ENCODE peak calls at places on chromosomes 5 and 9, in eight cellular contexts. One of them, this sample, is unnamed.

GRCh38 chr9:136808075-136808780 is 480 bp downstream of the RABL6 start:
- DNase-seq in CD4-positive, CD25-positive, alpha-beta regulatory T cell: peak
- DNase-seq in choroid plexus epithelial cell: no peak
- DNase-seq in cardiac muscle cell: peak
- DNase-seq in lower leg skin: no peak
- DNase-seq in HCT116: no peak
- DNase-seq in mesendoderm: no peak
- DNase-seq in thoracic aorta: no peak
- DNase-seq in this sample: no peak

GRCh38 chr5:66248874-66249273 is 104.8 kb downstream of the SREK1 start:
- DNase-seq in CD4-positive, CD25-positive, alpha-beta regulatory T cell: no peak
- DNase-seq in choroid plexus epithelial cell: no peak
- DNase-seq in cardiac muscle cell: no peak
- DNase-seq in lower leg skin: no peak
- DNase-seq in HCT116: no peak
- DNase-seq in mesendoderm: no peak
- DNase-seq in thoracic aorta: no peak
- DNase-seq in this sample: no peak

GRCh38 chr9:29440449-29440848 is 1867.2 kb upstream of the C9orf72 start:
- DNase-seq in CD4-positive, CD25-positive, alpha-beta regulatory T cell: no peak
- DNase-seq in choroid plexus epithelial cell: no peak
- DNase-seq in cardiac muscle cell: no peak
- DNase-seq in lower leg skin: no peak
- DNase-seq in HCT116: no peak
- DNase-seq in mesendoderm: peak
- DNase-seq in thoracic aorta: no peak
- DNase-seq in this sample: no peak

GRCh38 chr5:76386360-76386759 is 16.7 kb upstream of the IQGAP2 start:
- DNase-seq in CD4-positive, CD25-positive, alpha-beta regulatory T cell: no peak
- DNase-seq in choroid plexus epithelial cell: no peak
- DNase-seq in cardiac muscle cell: no peak
- DNase-seq in lower leg skin: peak
- DNase-seq in HCT116: no peak
- DNase-seq in mesendoderm: no peak
- DNase-seq in thoracic aorta: no peak
- DNase-seq in this sample: no peak

GRCh38 chr5:106397700-106398099 is 1273.0 kb downstream of the EFNA5 start:
- DNase-seq in CD4-positive, CD25-positive, alpha-beta regulatory T cell: no peak
- DNase-seq in choroid plexus epithelial cell: peak
- DNase-seq in cardiac muscle cell: no peak
- DNase-seq in lower leg skin: no peak
- DNase-seq in HCT116: peak
- DNase-seq in mesendoderm: peak
- DNase-seq in thoracic aorta: no peak
- DNase-seq in this sample: no peak

GRCh38 chr9:7791364-7791763 is 8.2 kb downstream of the DMAC1 start:
- DNase-seq in CD4-positive, CD25-positive, alpha-beta regulatory T cell: no peak
- DNase-seq in choroid plexus epithelial cell: no peak
- DNase-seq in cardiac muscle cell: no peak
- DNase-seq in lower leg skin: no peak
- DNase-seq in HCT116: no peak
- DNase-seq in mesendoderm: no peak
- DNase-seq in thoracic aorta: no peak
- DNase-seq in this sample: no peak

GRCh38 chr9:5441043-5441442 is 3.3 kb upstream of the PLGRKT start:
- DNase-seq in CD4-positive, CD25-positive, alpha-beta regulatory T cell: no peak
- DNase-seq in choroid plexus epithelial cell: peak
- DNase-seq in cardiac muscle cell: no peak
- DNase-seq in lower leg skin: no peak
- DNase-seq in HCT116: no peak
- DNase-seq in mesendoderm: peak
- DNase-seq in thoracic aorta: no peak
- DNase-seq in this sample: no peak

GRCh38 chr5:176578391-176578808 is 29.3 kb downstream of the CDHR2 start:
- DNase-seq in CD4-positive, CD25-positive, alpha-beta regulatory T cell: peak
- DNase-seq in choroid plexus epithelial cell: peak
- DNase-seq in cardiac muscle cell: peak
- DNase-seq in lower leg skin: no peak
- DNase-seq in HCT116: peak
- DNase-seq in mesendoderm: peak
- DNase-seq in thoracic aorta: no peak
- DNase-seq in this sample: peak

GRCh38 chr9:134730761-134731496 is 89.3 kb downstream of the COL5A1 start:
- DNase-seq in CD4-positive, CD25-positive, alpha-beta regulatory T cell: no peak
- DNase-seq in choroid plexus epithelial cell: no peak
- DNase-seq in cardiac muscle cell: no peak
- DNase-seq in lower leg skin: no peak
- DNase-seq in HCT116: no peak
- DNase-seq in mesendoderm: no peak
- DNase-seq in thoracic aorta: no peak
- DNase-seq in this sample: no peak

GRCh38 chr5:9437741-9438240 is 108.1 kb downstream of the SEMA5A start:
- DNase-seq in CD4-positive, CD25-positive, alpha-beta regulatory T cell: no peak
- DNase-seq in choroid plexus epithelial cell: peak
- DNase-seq in cardiac muscle cell: no peak
- DNase-seq in lower leg skin: no peak
- DNase-seq in HCT116: no peak
- DNase-seq in mesendoderm: no peak
- DNase-seq in thoracic aorta: no peak
- DNase-seq in this sample: no peak

GRCh38 chr5:100903036-100903887 is at the start of gene ST8SIA4:
- DNase-seq in CD4-positive, CD25-positive, alpha-beta regulatory T cell: peak
- DNase-seq in choroid plexus epithelial cell: peak
- DNase-seq in cardiac muscle cell: peak
- DNase-seq in lower leg skin: peak
- DNase-seq in HCT116: no peak
- DNase-seq in mesendoderm: peak
- DNase-seq in thoracic aorta: no peak
- DNase-seq in this sample: peak

GRCh38 chr5:170266570-170267379 is 30.8 kb downstream of the LCP2 start:
- DNase-seq in CD4-positive, CD25-positive, alpha-beta regulatory T cell: peak
- DNase-seq in choroid plexus epithelial cell: no peak
- DNase-seq in cardiac muscle cell: no peak
- DNase-seq in lower leg skin: no peak
- DNase-seq in HCT116: no peak
- DNase-seq in mesendoderm: no peak
- DNase-seq in thoracic aorta: no peak
- DNase-seq in this sample: peak

GRCh38 chr9:109584205-109584604 is 86.1 kb upstream of the PTPN3 start:
- DNase-seq in CD4-positive, CD25-positive, alpha-beta regulatory T cell: no peak
- DNase-seq in choroid plexus epithelial cell: no peak
- DNase-seq in cardiac muscle cell: no peak
- DNase-seq in lower leg skin: no peak
- DNase-seq in HCT116: no peak
- DNase-seq in mesendoderm: peak
- DNase-seq in thoracic aorta: no peak
- DNase-seq in this sample: no peak

GRCh38 chr9:15282567-15282966 is 24.4 kb downstream of the TTC39B start:
- DNase-seq in CD4-positive, CD25-positive, alpha-beta regulatory T cell: no peak
- DNase-seq in choroid plexus epithelial cell: no peak
- DNase-seq in cardiac muscle cell: no peak
- DNase-seq in lower leg skin: no peak
- DNase-seq in HCT116: no peak
- DNase-seq in mesendoderm: no peak
- DNase-seq in thoracic aorta: no peak
- DNase-seq in this sample: no peak

GRCh38 chr5:119032653-119033052 is 38.2 kb upstream of the DMXL1 start:
- DNase-seq in CD4-positive, CD25-positive, alpha-beta regulatory T cell: no peak
- DNase-seq in choroid plexus epithelial cell: no peak
- DNase-seq in cardiac muscle cell: no peak
- DNase-seq in lower leg skin: no peak
- DNase-seq in HCT116: no peak
- DNase-seq in mesendoderm: no peak
- DNase-seq in thoracic aorta: no peak
- DNase-seq in this sample: no peak

GRCh38 chr9:88460583-88461332 is 72.5 kb downstream of the SPIN1 start:
- DNase-seq in CD4-positive, CD25-positive, alpha-beta regulatory T cell: no peak
- DNase-seq in choroid plexus epithelial cell: peak
- DNase-seq in cardiac muscle cell: no peak
- DNase-seq in lower leg skin: no peak
- DNase-seq in HCT116: no peak
- DNase-seq in mesendoderm: peak
- DNase-seq in thoracic aorta: no peak
- DNase-seq in this sample: no peak

GRCh38 chr5:170216262-170216864 is 16.4 kb upstream of the C5orf58 start:
- DNase-seq in CD4-positive, CD25-positive, alpha-beta regulatory T cell: peak
- DNase-seq in choroid plexus epithelial cell: peak
- DNase-seq in cardiac muscle cell: peak
- DNase-seq in lower leg skin: no peak
- DNase-seq in HCT116: peak
- DNase-seq in mesendoderm: peak
- DNase-seq in thoracic aorta: no peak
- DNase-seq in this sample: peak

GRCh38 chr9:16705121-16705604 is 165.3 kb downstream of the BNC2 start:
- DNase-seq in CD4-positive, CD25-positive, alpha-beta regulatory T cell: no peak
- DNase-seq in choroid plexus epithelial cell: peak
- DNase-seq in cardiac muscle cell: peak
- DNase-seq in lower leg skin: peak
- DNase-seq in HCT116: no peak
- DNase-seq in mesendoderm: peak
- DNase-seq in thoracic aorta: peak
- DNase-seq in this sample: no peak
- H3K4me3 ChIP-seq in CD4-positive, CD25-positive, alpha-beta regulatory T cell: no peak
- H3K4me3 ChIP-seq in choroid plexus epithelial cell: peak
- H3K4me3 ChIP-seq in cardiac muscle cell: no peak
- H3K4me3 ChIP-seq in lower leg skin: no peak
- H3K4me3 ChIP-seq in HCT116: no peak
- H3K4me3 ChIP-seq in mesendoderm: no peak
- H3K4me3 ChIP-seq in thoracic aorta: peak
- H3K4me3 ChIP-seq in this sample: no peak

GRCh38 chr9:105678163-105678562 is 15.9 kb downstream of the TAL2 start:
- DNase-seq in CD4-positive, CD25-positive, alpha-beta regulatory T cell: no peak
- DNase-seq in choroid plexus epithelial cell: no peak
- DNase-seq in cardiac muscle cell: no peak
- DNase-seq in lower leg skin: no peak
- DNase-seq in HCT116: no peak
- DNase-seq in mesendoderm: peak
- DNase-seq in thoracic aorta: no peak
- DNase-seq in this sample: no peak
- H3K4me3 ChIP-seq in CD4-positive, CD25-positive, alpha-beta regulatory T cell: no peak
- H3K4me3 ChIP-seq in choroid plexus epithelial cell: no peak
- H3K4me3 ChIP-seq in cardiac muscle cell: no peak
- H3K4me3 ChIP-seq in lower leg skin: no peak
- H3K4me3 ChIP-seq in HCT116: no peak
- H3K4me3 ChIP-seq in mesendoderm: no peak
- H3K4me3 ChIP-seq in thoracic aorta: no peak
- H3K4me3 ChIP-seq in this sample: no peak

GRCh38 chr9:79575560-79575959 is 3.8 kb downstream of the TLE4 start:
- DNase-seq in CD4-positive, CD25-positive, alpha-beta regulatory T cell: no peak
- DNase-seq in choroid plexus epithelial cell: no peak
- DNase-seq in cardiac muscle cell: no peak
- DNase-seq in lower leg skin: no peak
- DNase-seq in HCT116: no peak
- DNase-seq in mesendoderm: no peak
- DNase-seq in thoracic aorta: no peak
- DNase-seq in this sample: no peak
- H3K4me3 ChIP-seq in CD4-positive, CD25-positive, alpha-beta regulatory T cell: peak
- H3K4me3 ChIP-seq in choroid plexus epithelial cell: no peak
- H3K4me3 ChIP-seq in cardiac muscle cell: no peak
- H3K4me3 ChIP-seq in lower leg skin: no peak
- H3K4me3 ChIP-seq in HCT116: no peak
- H3K4me3 ChIP-seq in mesendoderm: no peak
- H3K4me3 ChIP-seq in thoracic aorta: no peak
- H3K4me3 ChIP-seq in this sample: no peak

DNA sequence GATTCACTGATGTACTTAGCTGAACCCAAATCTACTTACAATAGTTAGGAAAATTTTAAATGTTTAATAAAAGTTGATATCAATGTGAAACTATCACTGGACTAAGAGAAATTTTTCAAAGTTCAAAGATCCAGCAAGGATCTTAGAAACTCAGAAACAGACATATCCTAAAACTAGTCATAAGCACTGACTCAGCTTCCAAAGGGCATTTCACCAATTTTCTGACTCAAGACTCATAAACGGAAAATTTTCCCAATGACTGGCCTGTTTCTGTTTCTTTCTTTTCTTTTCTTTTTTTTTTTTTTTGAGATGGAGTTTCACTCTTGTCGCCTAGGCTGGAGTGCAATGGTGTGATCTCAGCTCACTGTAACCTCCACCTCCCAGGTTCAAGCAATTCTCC is 66.6 kb downstream of the CDC14B start:
- DNase-seq in CD4-positive, CD25-positive, alpha-beta regulatory T cell: no peak
- DNase-seq in choroid plexus epithelial cell: peak
- DNase-seq in cardiac muscle cell: no peak
- DNase-seq in lower leg skin: no peak
- DNase-seq in HCT116: no peak
- DNase-seq in mesendoderm: no peak
- DNase-seq in thoracic aorta: no peak
- DNase-seq in this sample: no peak
- H3K4me3 ChIP-seq in CD4-positive, CD25-positive, alpha-beta regulatory T cell: no peak
- H3K4me3 ChIP-seq in choroid plexus epithelial cell: no peak
- H3K4me3 ChIP-seq in cardiac muscle cell: no peak
- H3K4me3 ChIP-seq in lower leg skin: no peak
- H3K4me3 ChIP-seq in HCT116: no peak
- H3K4me3 ChIP-seq in mesendoderm: no peak
- H3K4me3 ChIP-seq in thoracic aorta: peak
- H3K4me3 ChIP-seq in this sample: no peak

DNA sequence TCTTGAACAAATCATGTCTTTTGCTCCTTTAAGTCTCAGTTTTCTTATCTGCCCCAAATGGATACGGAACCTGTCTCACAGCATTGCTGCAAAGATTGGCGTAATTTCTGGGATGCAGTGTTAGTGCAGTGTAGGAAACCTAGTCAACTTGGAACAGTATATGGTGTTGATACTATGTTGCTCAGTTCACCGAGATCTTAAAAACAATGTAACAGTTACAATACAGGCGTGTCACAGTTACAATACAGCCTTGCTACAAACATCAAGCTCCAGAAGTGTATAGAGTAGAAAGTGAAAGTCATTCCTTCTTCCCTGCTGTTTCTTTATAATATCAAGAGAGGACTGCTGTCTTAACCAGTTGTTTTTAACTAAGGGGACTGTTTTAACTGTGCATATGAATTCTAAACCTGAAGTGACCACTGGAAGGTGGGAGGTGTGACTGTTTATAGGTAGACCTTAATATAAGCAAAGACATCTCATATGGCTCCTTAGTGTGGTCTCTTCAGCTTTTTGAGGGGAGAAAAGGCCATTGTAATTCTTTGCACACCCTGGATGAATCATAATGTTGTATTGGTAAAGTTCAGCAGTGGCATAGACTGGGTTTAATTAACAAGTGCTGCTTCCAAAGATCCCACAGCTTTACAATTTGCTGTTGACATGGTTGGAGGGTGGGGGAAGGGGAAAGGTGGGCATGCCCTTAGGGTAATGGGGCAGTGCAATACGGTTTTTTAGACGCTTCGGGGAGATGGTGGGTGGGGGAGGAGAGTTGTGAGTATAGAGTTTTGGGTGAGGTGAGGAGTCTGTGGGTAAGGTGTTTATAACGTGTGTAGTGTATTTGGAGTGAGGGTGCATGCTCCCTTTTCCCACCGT is 12.9 kb downstream of the PRRC2B start:
- DNase-seq in CD4-positive, CD25-positive, alpha-beta regulatory T cell: no peak
- DNase-seq in choroid plexus epithelial cell: no peak
- DNase-seq in cardiac muscle cell: no peak
- DNase-seq in lower leg skin: no peak
- DNase-seq in HCT116: no peak
- DNase-seq in mesendoderm: no peak
- DNase-seq in thoracic aorta: no peak
- DNase-seq in this sample: no peak
- H3K4me3 ChIP-seq in CD4-positive, CD25-positive, alpha-beta regulatory T cell: peak
- H3K4me3 ChIP-seq in choroid plexus epithelial cell: no peak
- H3K4me3 ChIP-seq in cardiac muscle cell: no peak
- H3K4me3 ChIP-seq in lower leg skin: no peak
- H3K4me3 ChIP-seq in HCT116: no peak
- H3K4me3 ChIP-seq in mesendoderm: no peak
- H3K4me3 ChIP-seq in thoracic aorta: peak
- H3K4me3 ChIP-seq in this sample: peak

This sample was measured in Jurkat, Clone E6-1.